ENCODE peak calls at places on chromosomes 2 and 18, in four cellular contexts. L is IMR-90, X is K562, F is endothelial cell of umbilical vein. W is an unnamed sample.

GRCh38 chr2:43874776-43875451 is 36.1 kb downstream of the ABCG8 start:
- DNase-seq in L (no peak), X (peak; percentile 10), F (no peak), W (no peak)

GRCh38 chr2:38702413-38702812 is 36.5 kb downstream of the GALM start:
- DNase-seq in L (peak; percentile 95), X (no peak), F (no peak), W (no peak)

GRCh38 chr18:11859903-11860407 is 8.7 kb downstream of the CHMP1B start:
- DNase-seq in L (peak; percentile 90), X (peak; percentile 46), F (peak; percentile 62), W (peak; percentile 99)

GRCh38 chr2:69164379-69164778 is 151.4 kb downstream of the ANTXR1 start:
- DNase-seq in L (peak; percentile 93), X (no peak), F (peak; percentile 28), W (no peak)

GRCh38 chr2:38155-38554 is 8.2 kb downstream of the FAM110C start:
- DNase-seq in L (no peak), X (no peak), F (no peak), W (peak; percentile 74)

GRCh38 chr2:16508061-16508851 is 157.4 kb downstream of the CYRIA start:
- DNase-seq in L (no peak), X (peak; percentile 39), F (peak; percentile 39), W (no peak)

GRCh38 chr2:20577495-20578235 is 73.2 kb downstream of the HS1BP3 start:
- DNase-seq in L (peak; percentile 85), X (no peak), F (peak; percentile 47), W (peak; percentile 100)

GRCh38 chr18:63443820-63444219 is 21.5 kb upstream of the VPS4B start:
- DNase-seq in L (no peak), X (no peak), F (no peak), W (peak; percentile 92)

GRCh38 chr2:238719641-238720040 is 128.2 kb upstream of the TWIST2 start:
- DNase-seq in L (no peak), X (no peak), F (no peak), W (no peak)

GRCh38 chr18:37612519-37612918 is 46.9 kb upstream of the CELF4 start:
- DNase-seq in L (no peak), X (no peak), F (no peak), W (no peak)

GRCh38 chr2:145100301-145100700 is 580.4 kb upstream of the ZEB2 start:
- DNase-seq in L (no peak), X (no peak), F (no peak), W (no peak)

GRCh38 chr2:69083126-69083733 is 70.3 kb downstream of the ANTXR1 start:
- DNase-seq in L (peak; percentile 45), X (no peak), F (peak; percentile 49), W (peak; percentile 15)

GRCh38 chr2:181904022-181904632 is 12.6 kb downstream of the ITPRID2 start:
- DNase-seq in L (peak; percentile 50), X (peak; percentile 38), F (peak; percentile 89), W (no peak)

GRCh38 chr2:160920791-160921303 is 239.4 kb upstream of the TANK start:
- DNase-seq in L (peak; percentile 95), X (no peak), F (peak; percentile 44), W (no peak)

GRCh38 chr2:150410809-150411208 is 76.7 kb downstream of the RND3 start:
- DNase-seq in L (peak; percentile 49), X (no peak), F (peak; percentile 85), W (no peak)

GRCh38 chr18:38526922-38527321 is 961.3 kb upstream of the CELF4 start:
- DNase-seq in L (no peak), X (no peak), F (no peak), W (no peak)

GRCh38 chr2:239257511-239257937 is 143.3 kb downstream of the HDAC4 start:
- DNase-seq in L (peak; percentile 96), X (peak; percentile 80), F (peak; percentile 52), W (peak; percentile 25)

GRCh38 chr2:70002241-70002896 is 40.9 kb upstream of the ASPRV1 start:
- DNase-seq in L (no peak), X (no peak), F (peak; percentile 31), W (no peak)

GRCh38 chr2:110180036-110180435 is 24.8 kb downstream of the NPHP1 start:
- DNase-seq in L (no peak), X (no peak), F (no peak), W (no peak)

GRCh38 chr18:79603321-79604204 is 76.0 kb upstream of the CTDP1 start:
- DNase-seq in L (no peak), X (no peak), F (no peak), W (no peak)

GRCh38 chr2:103401621-103402020 is 639.8 kb downstream of the TMEM182 start:
- DNase-seq in L (no peak), X (peak; percentile 6), F (no peak), W (no peak)

GRCh38 chr2:11056614-11057013 is 98.7 kb upstream of the SLC66A3 start:
- DNase-seq in L (peak; percentile 94), X (no peak), F (no peak), W (no peak)

GRCh38 chr18:62954341-62954740 is 239.0 kb downstream of the PHLPP1 start:
- DNase-seq in L (peak; percentile 52), X (no peak), F (no peak), W (no peak)

GRCh38 chr2:158676696-158677095 is 118.4 kb upstream of the DAPL1 start:
- DNase-seq in L (no peak), X (no peak), F (no peak), W (no peak)

GRCh38 chr2:27006602-27007415 is 26.0 kb upstream of the TMEM214 start:
- DNase-seq in L (no peak), X (no peak), F (no peak), W (no peak)

GRCh38 chr2:85278361-85278760 is 49.4 kb downstream of the TGOLN2 start:
- DNase-seq in L (peak; percentile 84), X (no peak), F (no peak), W (no peak)

GRCh38 chr2:26649992-26650712 is 9.0 kb upstream of the CIB4 start:
- DNase-seq in L (no peak), X (no peak), F (no peak), W (no peak)

GRCh38 chr2:240319221-240319854 is 116.1 kb upstream of the GPC1 start:
- DNase-seq in L (peak; percentile 21), X (no peak), F (no peak), W (no peak)
- H3K27ac ChIP-seq in L (no peak overlapping the region), X (no peak overlapping the region), F (peak overlapping the region; percentile 28), W (no peak overlapping the region)

GRCh38 chr2:118524911-118525310 is 322.5 kb downstream of the EN1 start:
- DNase-seq in L (no peak), X (no peak), F (no peak), W (no peak)

GRCh38 chr2:118521272-118521671 is 326.2 kb downstream of the EN1 start:
- DNase-seq in L (no peak), X (no peak), F (no peak), W (no peak)

GRCh38 chr2:118521960-118522359 is 325.5 kb downstream of the EN1 start:
- DNase-seq in L (no peak), X (no peak), F (no peak), W (no peak)

GRCh38 chr2:118527571-118527970 is 319.9 kb downstream of the EN1 start:
- DNase-seq in L (no peak), X (no peak), F (no peak), W (no peak)

GRCh38 chr2:118523761-118524160 is 323.7 kb downstream of the EN1 start:
- DNase-seq in L (no peak), X (no peak), F (no peak), W (no peak)
- H3K9me3 ChIP-seq in L (no peaks in the 10 kb centered on the region), X (no peaks in the 10 kb centered on the region), F (no peaks in the 10 kb centered on the region), W (peaks cover 6% of the 10 kb centered on the region)

GRCh38 chr2:213476641-213477040 is 192.4 kb downstream of the SPAG16 start:
- DNase-seq in L (no peak), X (no peak), F (no peak), W (no peak)

GRCh38 chr2:213475433-213475832 is 191.2 kb downstream of the SPAG16 start:
- DNase-seq in L (peak; percentile 1), X (no peak), F (no peak), W (no peak)
- H3K9me1 ChIP-seq in L (no peaks in the 10 kb centered on the region), X (no peaks in the 10 kb centered on the region), F (no peaks in the 10 kb centered on the region), W (no peaks in the 10 kb centered on the region)

GRCh38 chr2:221589696-221590095 is 17.6 kb upstream of the EPHA4 start:
- DNase-seq in L (no peak), X (no peak), F (no peak), W (no peak)

GRCh38 chr2:221590861-221591260 is 18.8 kb upstream of the EPHA4 start:
- DNase-seq in L (no peak), X (no peak), F (no peak), W (no peak)

GRCh38 chr2:221588306-221588985 is 16.3 kb upstream of the EPHA4 start:
- DNase-seq in L (no peak), X (no peak), F (no peak), W (no peak)
- H3K27ac ChIP-seq in L (no peak overlapping the region), X (no peak overlapping the region), F (no peak overlapping the region), W (no peak overlapping the region)

GRCh38 chr18:35306588-35307250 is 16.7 kb upstream of the ZSCAN30 start:
- DNase-seq in L (no peak), X (no peak), F (no peak), W (no peak)
- H3K9me3 ChIP-seq in L (peaks cover 74% of the 10 kb centered on the region), X (peaks cover 36% of the 10 kb centered on the region), F (peaks cover 35% of the 10 kb centered on the region), W (peaks cover 50% of the 10 kb centered on the region)

GRCh38 chr2:67313536-67313935 is 83.6 kb upstream of the ETAA1 start:
- DNase-seq in L (no peak), X (no peak), F (no peak), W (no peak)

GRCh38 chr2:67309281-67309680 is 87.9 kb upstream of the ETAA1 start:
- DNase-seq in L (peak; percentile 54), X (no peak), F (no peak), W (no peak)

DNA sequence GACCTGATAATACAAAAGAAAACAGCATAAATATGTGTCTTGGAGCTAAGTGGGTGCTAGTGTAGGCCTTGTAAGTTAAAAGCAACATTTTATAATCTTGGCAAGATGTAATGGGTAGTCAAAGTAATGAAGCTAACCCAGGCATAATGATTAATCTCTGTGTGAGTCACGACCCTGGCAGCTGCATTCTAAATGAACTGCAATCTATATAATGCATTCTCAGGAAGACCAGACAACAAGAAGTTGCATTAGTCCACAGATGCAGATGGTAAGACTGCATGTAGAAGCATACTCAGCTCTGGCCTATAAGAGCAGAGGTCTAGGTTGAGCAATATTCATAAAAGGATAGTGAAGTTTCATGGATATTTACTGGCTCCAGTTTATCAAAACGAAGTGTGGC is 85.6 kb upstream of the ETAA1 start:
- DNase-seq in L (peak; percentile 89), X (no peak), F (peak; percentile 56), W (peak; percentile 36)
- H3K9me1 ChIP-seq in L (peaks cover 3% of the 10 kb centered on the region), X (no peaks in the 10 kb centered on the region), F (no peaks in the 10 kb centered on the region), W (no peaks in the 10 kb centered on the region)

GRCh38 chr18:58870621-58871020 is 5.9 kb downstream of the ZNF532 start:
- DNase-seq in L (no peak), X (no peak), F (no peak), W (no peak)
- H3K27ac ChIP-seq in L (no peak overlapping the region), X (no peak overlapping the region), F (no peak overlapping the region), W (no peak overlapping the region)

W was measured in keratinocyte.